ENCODE peak calls at places on chromosome 1, in nine cellular contexts. T is central memory CD4-positive, alpha-beta T cell; Y is GM23248; Z is lung microvascular endothelial cell; E is SW 1271; L is nephron progenitor cell; W is COLO829; O is EH; D is HT1080. P is an unnamed sample.

GRCh38 chr1:1946540-1946939 is 27.5 kb upstream of the TMEM52 start:
- DNase-seq in T (no peak), Y (peak; percentile 38), Z (no peak), E (no peak), L (no peak), W (no peak), O (peak; percentile 3), D (no peak), P (no peak)

GRCh38 chr1:215018555-215018954 is 64.0 kb upstream of the KCNK2 start:
- DNase-seq in T (no peak), Y (peak; percentile 72), Z (no peak), E (no peak), L (no peak), W (no peak), O (peak; percentile 76), D (no peak), P (no peak)

GRCh38 chr1:59158321-59158720 is 138.6 kb upstream of the FGGY start:
- DNase-seq in T (no peak), Y (no peak), Z (no peak), E (no peak), L (no peak), W (no peak), O (no peak), D (no peak), P (no peak)

GRCh38 chr1:30976143-30976542 is 67.6 kb upstream of the SDC3 start:
- DNase-seq in T (no peak), Y (peak; percentile 75), Z (peak; percentile 61), E (no peak), L (no peak), W (no peak), O (peak; percentile 68), D (no peak), P (no peak)

GRCh38 chr1:169999357-169999756 is 75.1 kb downstream of the KIFAP3 start:
- DNase-seq in T (no peak), Y (peak; percentile 89), Z (peak; percentile 77), E (no peak), L (no peak), W (peak; percentile 75), O (peak; percentile 95), D (peak; percentile 66), P (no peak)

GRCh38 chr1:15962176-15962575 is 13.7 kb downstream of the ZBTB17 start:
- DNase-seq in T (no peak), Y (no peak), Z (no peak), E (no peak), L (no peak), W (no peak), O (no peak), D (no peak), P (no peak)

GRCh38 chr1:218164930-218165686 is 120.0 kb upstream of the RRP15 start:
- DNase-seq in T (no peak), Y (peak; percentile 40), Z (peak; percentile 11), E (no peak), L (peak; percentile 51), W (no peak), O (peak; percentile 16), D (no peak), P (no peak)

GRCh38 chr1:179926494-179927205 is 28.0 kb upstream of the CEP350 start:
- DNase-seq in T (no peak), Y (peak; percentile 90), Z (no peak), E (no peak), L (no peak), W (no peak), O (peak; percentile 51), D (peak; percentile 23), P (peak; percentile 3)

GRCh38 chr1:46476673-46477072 is 13.0 kb upstream of the DMBX1 start:
- DNase-seq in T (no peak), Y (no peak), Z (no peak), E (no peak), L (no peak), W (no peak), O (no peak), D (no peak), P (no peak)

GRCh38 chr1:22808186-22808845 is 97.7 kb downstream of the EPHB2 start:
- DNase-seq in T (no peak), Y (peak; percentile 95), Z (peak; percentile 16), E (no peak), L (no peak), W (no peak), O (peak; percentile 86), D (no peak), P (no peak)

GRCh38 chr1:53402891-53403655 is 56.1 kb upstream of the DMRTB1 start:
- DNase-seq in T (no peak), Y (no peak), Z (no peak), E (no peak), L (no peak), W (no peak), O (no peak), D (no peak), P (no peak)

P was measured in HS-27A.